ENCODE peak calls at places on chromosomes 5 and 9, in nine cellular contexts. F is neural progenitor cell, Y is GM23248, J is OCI-LY7, V is GM23338, S is SK-N-SH, L is MM.1S, M is PC-3, U is hepatocyte. K is an unnamed sample.

GRCh38 chr9:91784673-91785402 is 165.2 kb downstream of the ROR2 start:
- DNase-seq in V (no peak), J (no peak), M (no peak), Y (no peak), L (no peak), S (no peak), F (no peak), U (no peak), K (no peak)

GRCh38 chr5:53364098-53364497 is 116.3 kb upstream of the FST start:
- DNase-seq in J (no peak), S (no peak), Y (peak; percentile 43), U (no peak), L (no peak), V (peak; percentile 13), F (peak; percentile 11), M (peak; percentile 41), K (no peak)

GRCh38 chr5:130337179-130337888 is 433.1 kb downstream of the CHSY3 start:
- DNase-seq in V (peak; percentile 18), S (no peak), L (no peak), F (no peak), Y (peak; percentile 1), M (peak; percentile 61), U (peak; percentile 36), J (no peak), K (no peak)

GRCh38 chr9:68692519-68692918 is 12.5 kb upstream of the PIP5K1B start:
- DNase-seq in S (no peak), V (no peak), M (no peak), J (no peak), U (no peak), L (no peak), F (no peak), Y (no peak), K (no peak)

GRCh38 chr9:96612105-96612965 is 7.3 kb downstream of the CDC14B start:
- DNase-seq in V (peak; percentile 30), L (no peak), Y (peak; percentile 98), U (peak; percentile 79), F (peak; percentile 75), J (no peak), S (peak; percentile 48), M (peak; percentile 78), K (no peak)

GRCh38 chr9:115466784-115467183 is 348.8 kb upstream of the TNC start:
- DNase-seq in F (no peak), S (no peak), Y (no peak), V (no peak), M (no peak), L (no peak), U (no peak), J (no peak), K (no peak)

GRCh38 chr5:169426674-169427250 is 125.8 kb upstream of the SLIT3 start:
- DNase-seq in V (peak; percentile 67), U (no peak), S (no peak), J (no peak), F (no peak), M (no peak), L (no peak), Y (no peak), K (no peak)

GRCh38 chr5:77640577-77641396 is 2.3 kb upstream of the OTP start:
- DNase-seq in M (no peak), S (peak; percentile 59), V (peak; percentile 51), U (no peak), F (peak; percentile 64), J (no peak), Y (no peak), L (no peak), K (no peak)

GRCh38 chr9:122244349-122244748 is 15.6 kb upstream of the LHX6 start:
- DNase-seq in J (no peak), S (no peak), F (no peak), U (no peak), Y (no peak), V (no peak), L (no peak), M (no peak), K (no peak)

GRCh38 chr5:98791928-98792580 is 18.6 kb downstream of the RGMB start:
- DNase-seq in F (no peak), S (no peak), M (no peak), Y (peak; percentile 63), L (no peak), V (no peak), U (no peak), J (no peak), K (no peak)

GRCh38 chr5:154771383-154771901 is 16.3 kb downstream of the LARP1 start:
- DNase-seq in Y (peak; percentile 94), U (peak; percentile 61), S (peak; percentile 79), V (peak; percentile 68), F (peak; percentile 58), J (no peak), L (no peak), M (no peak), K (no peak)

GRCh38 chr9:137055385-137056364 is 1.8 kb upstream of the ENTPD2 start:
- DNase-seq in F (peak; percentile 61), V (no peak), U (peak; percentile 90), Y (peak; percentile 53), L (no peak), J (no peak), S (peak; percentile 94), M (peak; percentile 22), K (no peak)

GRCh38 chr5:32231929-32232328 is 57.8 kb upstream of the GOLPH3 start:
- DNase-seq in L (no peak), U (no peak), J (no peak), S (no peak), F (no peak), Y (no peak), V (no peak), M (no peak), K (no peak)

GRCh38 chr5:159010611-159011497 is 88.9 kb downstream of the EBF1 start:
- DNase-seq in U (no peak), V (peak; percentile 37), S (peak; percentile 14), Y (peak; percentile 76), L (peak; percentile 49), M (no peak), J (peak; percentile 95), F (no peak), K (no peak)

GRCh38 chr9:33510264-33511183 is 13.5 kb upstream of the ANKRD18B start:
- DNase-seq in Y (peak; percentile 82), U (peak; percentile 74), M (peak; percentile 58), J (no peak), L (peak; percentile 46), F (peak; percentile 76), S (peak; percentile 77), V (peak; percentile 75), K (no peak)

GRCh38 chr9:129284607-129285291 is 106.7 kb upstream of the IER5L start:
- DNase-seq in L (no peak), S (no peak), J (peak; percentile 66), M (no peak), V (no peak), U (no peak), Y (no peak), F (no peak), K (no peak)

GRCh38 chr9:78320875-78321496 is 24.1 kb downstream of the PSAT1 start:
- DNase-seq in Y (no peak), V (no peak), M (no peak), J (no peak), F (no peak), L (no peak), U (no peak), S (no peak), K (no peak)

GRCh38 chr9:134139081-134139480 is 3.2 kb downstream of the WDR5 start:
- DNase-seq in L (no peak), S (peak; percentile 50), U (peak; percentile 28), J (no peak), F (no peak), M (no peak), Y (peak; percentile 72), V (no peak), K (no peak)

GRCh38 chr5:117093653-117094052 is 519.0 kb upstream of the SEMA6A start:
- DNase-seq in L (no peak), S (no peak), M (no peak), F (no peak), U (no peak), J (no peak), Y (no peak), V (peak; percentile 20), K (no peak)

GRCh38 chr9:112629890-112630485 is 87.9 kb downstream of the INIP start:
- DNase-seq in F (peak; percentile 67), L (no peak), Y (peak; percentile 30), V (peak; percentile 11), S (no peak), M (no peak), J (no peak), U (no peak), K (no peak)
- H3K27ac ChIP-seq in F (peak overlapping the region; percentile 75), L (no peak overlapping the region), Y (no peak overlapping the region), V (no peak overlapping the region), S (no peak overlapping the region), M (no peak overlapping the region), J (no peak overlapping the region), U (no peak overlapping the region), K (no peak overlapping the region)

DNA sequence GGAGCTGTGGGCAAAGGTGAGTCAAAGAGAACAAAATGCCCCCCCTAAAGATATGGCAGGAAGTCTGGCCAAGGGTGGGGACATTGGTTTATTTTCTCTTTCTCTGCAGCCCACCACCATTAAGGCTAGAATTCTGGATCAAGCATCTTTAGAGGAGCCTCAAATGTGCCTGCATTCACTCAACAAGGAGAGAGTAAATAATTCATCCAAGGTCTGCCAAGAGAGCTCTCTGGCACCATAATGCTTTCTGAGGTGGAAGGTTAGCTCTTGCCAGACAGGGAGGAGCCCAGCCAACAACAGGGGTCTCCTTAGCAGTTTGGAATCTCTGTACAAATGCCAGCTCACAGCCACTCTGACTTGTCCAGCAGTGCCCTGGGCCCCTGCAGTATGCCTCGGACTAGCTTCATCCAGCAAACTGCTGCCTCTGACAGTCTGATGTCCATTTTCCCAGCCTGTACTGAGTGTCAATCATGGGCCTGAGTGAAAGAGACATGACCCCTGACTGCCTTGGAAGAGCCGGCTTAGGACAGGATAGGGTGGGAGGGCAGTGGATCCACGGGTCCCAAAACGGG is 127.3 kb upstream of the SLC44A1 start:
- DNase-seq in L (no peak), Y (no peak), U (no peak), V (no peak), J (no peak), F (peak; percentile 9), M (no peak), S (no peak), K (no peak)
- TF ChIP-seq EZH2phosphoT487 in L (no peak), Y (no peak), U (no peak), V (no peak), J (no peak), F (no peak), M (no peak), S (no peak), K (no peak)

DNA sequence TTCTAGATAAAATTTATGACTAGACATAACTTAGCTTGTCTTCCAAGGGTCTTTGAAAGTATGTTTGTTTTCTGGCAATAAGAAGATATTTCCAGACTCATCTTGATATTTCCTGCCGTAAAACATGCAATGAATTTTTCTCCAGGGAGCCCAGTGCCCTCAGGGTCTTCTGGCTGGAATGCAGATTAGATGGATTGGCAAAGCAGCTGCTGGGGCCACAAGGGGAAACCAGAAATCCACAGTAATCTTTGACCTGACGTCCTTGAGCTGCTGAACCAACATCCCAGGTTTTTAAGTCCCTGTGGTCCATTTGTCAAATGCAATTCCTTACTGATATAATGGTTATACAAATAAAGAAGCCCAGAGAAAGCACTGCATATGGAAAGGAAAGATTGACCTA is 93.0 kb downstream of the THBS4 start:
- DNase-seq in M (peak; percentile 7), F (no peak), J (no peak), L (no peak), U (no peak), V (peak; percentile 53), S (peak; percentile 36), Y (no peak), K (no peak)
- H3K27ac ChIP-seq in M (no peak overlapping the region), F (peak overlapping the region; percentile 20), J (no peak overlapping the region), L (no peak overlapping the region), U (peak overlapping the region; percentile 35), V (peak overlapping the region; percentile 62), S (no peak overlapping the region), Y (no peak overlapping the region), K (no peak overlapping the region)

GRCh38 chr9:306907-307306 is 92.2 kb downstream of the DOCK8 start:
- DNase-seq in J (peak; percentile 22), V (peak; percentile 73), M (peak; percentile 10), F (peak; percentile 13), L (peak; percentile 37), S (no peak), Y (no peak), U (no peak), K (no peak)
- TF ChIP-seq EZH2phosphoT487 in J (no peak), V (no peak), M (no peak), F (no peak), L (no peak), S (no peak), Y (no peak), U (no peak), K (no peak)